ENCODE peak calls at places on chromosomes 1 and 21, in six cellular contexts. K is neural progenitor cell, T is endothelial cell of umbilical vein, A is SK-N-SH, V is MM.1S, C is fibroblast of lung. B is an unnamed sample.

GRCh38 chr1:52072291-52072690 is 16.2 kb downstream of the BTF3L4 start:
- DNase-seq in V (no peak), C (no peak), A (no peak), T (no peak), K (no peak), B (no peak)

GRCh38 chr1:222464841-222465210 is 83.1 kb downstream of the HHIPL2 start:
- DNase-seq in V (peak), A (peak), T (peak), C (peak), K (peak), B (peak)

GRCh38 chr1:38308780-38309179 is 262.2 kb upstream of the POU3F1 start:
- DNase-seq in K (no peak), V (no peak), A (no peak), C (peak), T (no peak), B (no peak)

GRCh38 chr1:15731735-15732685 is 4.0 kb upstream of the SLC25A34 start:
- DNase-seq in K (no peak), A (no peak), V (no peak), T (no peak), C (no peak), B (no peak)

GRCh38 chr1:1755852-1756251 is 22.4 kb downstream of the NADK start:
- DNase-seq in K (no peak), T (no peak), C (no peak), A (no peak), V (no peak), B (no peak)

GRCh38 chr1:63704443-63704842 is 69.4 kb upstream of the ROR1 start:
- DNase-seq in V (no peak), C (peak), A (no peak), K (no peak), T (peak), B (peak)

GRCh38 chr1:234214129-234214910 is 158.9 kb upstream of the COA6 start:
- DNase-seq in A (peak), T (no peak), K (peak), C (peak), V (no peak), B (no peak)

GRCh38 chr1:67077593-67077992 is 23.6 kb upstream of the SLC35D1 start:
- DNase-seq in K (no peak), T (no peak), V (no peak), C (no peak), A (no peak), B (no peak)

GRCh38 chr1:153390938-153391710 is at the start of gene S100A8:
- DNase-seq in V (no peak), A (no peak), C (no peak), T (no peak), K (no peak), B (peak)

GRCh38 chr1:77671836-77672235 is 10.6 kb downstream of the ZZZ3 start:
- DNase-seq in C (peak), T (no peak), V (peak), K (no peak), A (no peak), B (no peak)

GRCh38 chr1:183841950-183842816 is 37.3 kb downstream of the RGL1 start:
- DNase-seq in V (peak), K (no peak), A (peak), T (peak), C (peak), B (no peak)

GRCh38 chr1:184622136-184622823 is 132.4 kb downstream of the EDEM3 start:
- DNase-seq in C (peak), T (peak), K (no peak), A (peak), V (no peak), B (peak)

GRCh38 chr1:153355445-153356071 is 2.1 kb upstream of the S100A9 start:
- DNase-seq in V (peak), A (peak), K (peak), C (peak), T (peak), B (peak)

GRCh38 chr1:240683576-240683975 is 71.6 kb upstream of the GREM2 start:
- DNase-seq in C (no peak), T (no peak), A (no peak), K (no peak), V (no peak), B (peak)

GRCh38 chr1:248884632-248885295 is 21.3 kb upstream of the PGBD2 start:
- DNase-seq in K (no peak), C (peak), T (no peak), A (no peak), V (no peak), B (no peak)

GRCh38 chr21:45830221-45830640 is 151.3 kb upstream of the COL6A1 start:
- DNase-seq in V (no peak), C (no peak), A (no peak), T (no peak), K (no peak), B (no peak)

GRCh38 chr1:244968431-244968830 is 104.1 kb upstream of the HNRNPU start:
- DNase-seq in T (peak), V (no peak), C (no peak), K (peak), A (no peak), B (no peak)

GRCh38 chr21:46056450-46056903 is 41.4 kb upstream of the COL6A2 start:
- DNase-seq in A (no peak), V (no peak), K (no peak), T (no peak), C (peak), B (peak)

GRCh38 chr1:157119008-157119407 is 19.2 kb downstream of the ETV3 start:
- DNase-seq in A (no peak), T (no peak), V (no peak), K (no peak), C (no peak), B (no peak)

GRCh38 chr21:36211660-36212512 is 55.3 kb downstream of the DOP1B start:
- DNase-seq in K (no peak), T (no peak), V (no peak), A (no peak), C (peak), B (no peak)

GRCh38 chr1:71294178-71294577 is 213.3 kb upstream of the ZRANB2 start:
- DNase-seq in V (no peak), T (no peak), K (no peak), C (peak), A (no peak), B (no peak)

GRCh38 chr1:183800449-183800848 is 4.5 kb upstream of the RGL1 start:
- DNase-seq in T (no peak), C (no peak), K (no peak), V (no peak), A (no peak), B (no peak)

GRCh38 chr1:53172751-53173498 is 23.7 kb upstream of the CPT2 start:
- DNase-seq in C (no peak), A (peak), V (no peak), K (peak), T (no peak), B (peak)

DNA sequence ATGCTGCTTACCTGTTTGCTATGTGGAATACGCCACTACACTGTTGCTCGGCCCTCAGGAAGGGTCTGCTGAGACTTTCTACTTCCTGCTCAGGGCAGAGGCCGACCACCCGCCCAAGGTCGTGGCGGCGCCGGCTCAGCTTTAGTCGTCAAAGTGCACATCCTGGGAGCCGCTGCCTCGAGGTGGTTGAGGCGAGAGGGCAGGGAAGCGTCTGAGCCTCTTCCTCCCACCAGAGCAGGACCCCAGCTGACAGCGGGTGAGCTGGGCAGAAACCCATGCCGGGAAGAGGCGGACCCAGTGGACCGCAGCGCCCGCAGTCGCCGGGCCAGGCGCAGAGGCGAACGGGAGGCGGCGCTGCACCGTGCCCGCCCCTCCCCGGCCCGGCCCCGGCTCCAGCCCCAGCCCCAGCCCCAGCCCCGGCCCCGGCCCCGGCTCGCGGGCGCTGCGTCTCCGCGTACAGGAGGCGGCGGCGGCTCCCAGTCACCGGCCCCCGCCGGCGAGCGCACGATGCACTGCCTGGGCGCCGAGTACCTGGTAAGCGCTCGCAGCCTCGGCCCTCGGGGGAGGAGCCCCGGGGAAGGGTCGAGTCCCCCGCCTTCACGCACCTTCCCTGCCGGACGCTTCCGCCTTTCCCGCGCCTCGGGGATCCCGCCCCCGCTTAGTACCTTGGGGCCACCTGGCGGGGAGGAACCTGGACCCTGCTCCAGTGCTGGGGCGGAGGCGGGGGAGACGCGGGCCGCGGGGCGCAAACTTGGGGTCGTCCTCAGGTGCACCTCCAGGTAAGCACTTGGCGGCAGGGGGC is at the start of gene SLC44A3:
- DNase-seq in T (peak), C (peak), K (peak), A (peak), V (peak), B (peak)
- H3K9ac ChIP-seq in T (no peak), C (peak), K (no peak), A (peak), V (no peak), B (peak)

GRCh38 chr1:27318596-27318995 is 3.4 kb upstream of the TMEM222 start:
- DNase-seq in T (no peak), K (no peak), V (no peak), A (peak), C (peak), B (no peak)
- H3K27ac ChIP-seq in T (no peak), K (no peak), V (no peak), A (peak), C (no peak), B (no peak)

GRCh38 chr1:205355054-205355453 is 1.7 kb downstream of the KLHDC8A start:
- DNase-seq in C (peak), T (no peak), A (no peak), V (no peak), K (no peak), B (peak)
- H3K4me3 ChIP-seq in C (no peak), T (no peak), A (no peak), V (no peak), K (no peak), B (no peak)

DNA sequence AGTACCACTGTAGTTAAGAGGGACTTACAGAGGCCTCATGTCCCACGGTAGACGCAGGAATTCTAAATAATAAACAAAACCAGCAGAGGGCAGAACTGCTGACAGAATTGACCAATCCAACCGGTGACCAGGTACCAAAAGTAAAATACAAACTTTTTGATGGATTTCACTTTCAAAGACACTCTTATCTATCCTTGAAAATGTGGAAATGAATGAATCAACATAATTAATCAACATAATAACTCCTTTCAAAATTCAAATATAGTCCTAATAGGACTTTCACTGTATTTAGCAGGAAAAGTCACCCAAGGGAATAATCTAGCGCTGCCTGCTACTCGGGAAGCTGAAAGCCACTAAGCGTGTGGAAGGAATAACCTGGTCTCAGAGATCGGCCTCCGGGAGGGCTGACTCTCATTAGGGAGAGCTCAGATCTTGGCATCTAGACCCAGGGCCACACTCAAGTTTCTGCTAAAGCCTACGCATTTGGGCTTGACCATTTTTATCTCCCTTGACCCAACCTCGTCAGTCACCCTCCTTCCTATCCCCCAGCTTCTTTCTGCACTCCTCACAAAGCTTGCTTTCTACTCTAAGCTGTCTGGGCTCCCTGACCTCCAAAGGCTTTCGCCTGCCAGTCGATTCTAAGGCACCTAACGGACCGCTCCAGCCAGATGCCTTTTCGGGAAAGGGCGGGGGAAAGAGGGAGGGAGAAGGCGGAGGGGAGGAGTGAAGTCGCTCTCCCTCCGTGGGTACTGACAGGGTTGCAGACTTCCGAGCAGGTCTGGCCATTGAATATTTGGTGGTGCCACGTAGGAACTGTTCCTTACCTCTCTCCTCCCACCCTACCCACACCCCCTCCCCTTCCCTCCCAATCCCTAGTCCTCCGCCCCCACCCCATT is 1.6 kb downstream of the COL11A1 start:
- DNase-seq in T (peak), K (peak), V (peak), C (peak), A (peak), B (no peak)
- H3K9ac ChIP-seq in T (no peak), K (no peak), V (no peak), C (no peak), A (peak), B (no peak)

DNA sequence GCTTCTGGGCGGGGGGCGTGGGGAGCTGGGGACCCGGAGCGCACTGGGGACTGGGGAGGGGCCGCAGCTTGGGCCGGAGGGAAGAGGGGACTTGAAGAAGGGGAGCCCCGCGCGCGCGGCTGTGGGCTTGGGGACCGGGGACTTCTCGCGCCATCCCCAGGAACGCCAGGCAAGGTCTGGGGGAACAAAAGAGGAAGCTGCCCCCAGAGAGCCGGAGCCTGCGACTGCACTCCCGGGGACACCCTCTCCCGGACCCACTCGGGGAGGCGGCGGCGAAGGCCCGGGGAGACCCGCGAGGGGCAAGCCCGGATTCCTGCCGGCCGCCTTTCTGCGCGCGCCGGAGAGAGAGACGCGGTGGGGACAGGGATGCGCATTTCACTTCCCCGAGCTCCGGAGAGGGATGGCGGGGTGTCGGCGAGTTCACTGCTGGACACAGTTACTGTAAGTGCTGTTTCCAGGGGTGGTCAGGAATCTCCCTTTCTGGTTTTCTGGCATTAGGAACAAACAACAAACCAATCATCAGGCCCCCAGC is 732 bp downstream of the ABCG1 start:
- DNase-seq in K (peak), A (peak), C (peak), T (no peak), V (peak), B (no peak)
- H3K27ac ChIP-seq in K (no peak), A (no peak), C (no peak), T (peak), V (no peak), B (peak)

DNA sequence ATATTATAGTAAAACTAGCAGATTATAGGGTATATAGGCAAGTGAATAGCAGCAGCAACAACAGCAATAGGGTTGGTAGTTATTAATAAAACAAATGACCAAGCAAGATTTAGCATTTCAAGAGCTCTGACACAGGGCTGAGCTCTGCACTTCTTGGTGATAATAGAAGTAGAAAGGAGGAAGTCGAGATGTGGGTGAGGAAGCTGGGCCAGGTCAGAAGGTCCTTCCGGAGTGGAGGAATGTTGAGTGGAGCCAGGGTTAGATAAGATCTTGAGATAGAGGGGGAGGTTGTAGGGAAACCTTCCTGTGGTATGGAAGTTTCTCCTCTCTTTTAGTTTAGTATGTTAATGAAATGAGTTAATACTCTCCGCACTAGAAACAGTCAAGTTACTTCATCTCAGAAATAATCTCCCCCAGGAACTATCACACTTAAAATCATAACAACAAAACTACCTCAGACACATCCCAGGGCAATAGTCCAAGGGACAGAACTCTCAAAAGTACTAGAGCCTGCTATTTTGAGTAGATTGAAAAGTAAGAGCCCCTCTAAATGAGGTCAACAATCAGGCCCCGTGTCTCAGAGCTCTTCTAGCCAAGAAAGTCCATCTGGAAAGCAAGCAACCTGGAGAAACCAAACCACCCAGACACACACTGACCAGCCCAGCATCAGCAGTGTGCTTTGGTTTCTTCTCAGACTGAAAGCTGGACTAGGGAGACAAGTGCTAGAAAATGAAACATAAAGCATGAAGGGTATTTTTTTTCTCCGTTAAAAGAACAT is 45.4 kb upstream of the ATP1B1 start:
- DNase-seq in C (peak), V (peak), A (no peak), T (peak), K (no peak), B (no peak)
- H3K4me3 ChIP-seq in C (no peak), V (no peak), A (no peak), T (no peak), K (no peak), B (no peak)

GRCh38 chr1:165699577-165699976 is 1.2 kb upstream of the ALDH9A1 start:
- DNase-seq in C (no peak), A (no peak), K (peak), V (no peak), T (no peak), B (no peak)
- H3K9ac ChIP-seq in C (no peak), A (no peak), K (no peak), V (no peak), T (no peak), B (no peak)

GRCh38 chr1:83500987-83501591 is 497.8 kb downstream of the TTLL7 start:
- DNase-seq in V (no peak), T (no peak), K (no peak), C (no peak), A (no peak), B (no peak)
- H3K27ac ChIP-seq in V (no peak), T (no peak), K (no peak), C (no peak), A (no peak), B (no peak)

GRCh38 chr1:198927129-198927528 is 288.3 kb downstream of the PTPRC start:
- DNase-seq in C (no peak), A (no peak), T (no peak), K (no peak), V (no peak), B (no peak)

GRCh38 chr1:198933506-198933905 is 294.7 kb downstream of the PTPRC start:
- DNase-seq in K (no peak), V (no peak), T (peak), A (no peak), C (no peak), B (no peak)

GRCh38 chr1:198932351-198932991 is 293.6 kb downstream of the PTPRC start:
- DNase-seq in V (no peak), T (peak), K (no peak), C (peak), A (no peak), B (no peak)

GRCh38 chr1:198929111-198929604 is 290.3 kb downstream of the PTPRC start:
- DNase-seq in V (peak), K (no peak), A (no peak), T (no peak), C (no peak), B (no peak)

DNA sequence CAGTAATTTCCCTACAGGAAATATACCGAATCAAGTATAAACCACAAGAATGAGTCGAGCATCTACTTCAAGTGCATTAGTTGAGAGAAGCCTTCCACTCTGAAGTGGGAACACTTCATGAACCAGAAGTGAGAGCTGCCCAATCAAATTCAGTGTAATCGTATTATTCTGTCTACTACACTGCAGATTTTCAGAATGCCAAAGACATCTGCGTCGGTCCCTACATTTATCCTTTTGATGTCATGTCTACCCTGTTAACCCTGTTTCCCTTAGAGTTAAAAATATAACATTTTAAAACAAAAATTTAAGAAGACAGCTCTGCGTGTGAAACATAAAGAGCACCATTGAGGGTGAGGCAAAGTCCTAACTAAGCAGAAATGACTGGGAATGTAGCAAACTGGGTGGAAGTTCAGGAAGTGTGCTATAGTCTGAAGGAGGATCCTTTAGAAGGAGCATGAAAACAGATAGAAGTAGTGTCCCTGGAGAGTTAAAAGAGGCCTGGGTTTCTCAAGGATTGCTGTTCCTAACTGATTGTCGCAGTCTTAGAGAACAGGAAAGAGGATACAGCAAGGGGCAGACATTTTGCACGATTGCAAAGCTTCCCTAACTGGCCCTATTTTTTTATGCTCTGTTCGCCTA is 291.2 kb downstream of the PTPRC start:
- DNase-seq in V (peak), A (no peak), C (peak), T (no peak), K (no peak), B (no peak)
- H3K4me3 ChIP-seq in V (no peak), A (no peak), C (peak), T (no peak), K (no peak), B (no peak)